ENCODE peak calls at places on chromosomes 4 and X, in six cellular contexts. G is HepG2, A is HL-60, Q is HCT116, Z is K562, W is SK-N-SH. X is an unnamed sample.

GRCh38 chr4:82848706-82849105 is 42.2 kb downstream of the SEC31A start:
- DNase-seq in G (no peak), A (no peak), Q (no peak), Z (no peak), W (no peak), X (no peak)

GRCh38 chrX:48938721-48939416 is 18.5 kb downstream of the OTUD5 start:
- DNase-seq in G (no peak), A (no peak), Q (no peak), Z (no peak), W (no peak), X (no peak)

GRCh38 chrX:45771560-45772340 is 571.1 kb upstream of the DIPK2B start:
- DNase-seq in G (no peak), A (no peak), Q (no peak), Z (no peak), W (no peak), X (no peak)

GRCh38 chr4:147831452-147832192 is 99.7 kb downstream of the ARHGAP10 start:
- DNase-seq in G (no peak), A (peak), Q (peak), Z (no peak), W (no peak), X (peak)

GRCh38 chrX:16870861-16871584 is 861 bp upstream of the RBBP7 start:
- DNase-seq in G (no peak), A (no peak), Q (no peak), Z (no peak), W (peak), X (no peak)

GRCh38 chrX:107324493-107325310 is 118.3 kb downstream of the DNAAF6 start:
- DNase-seq in G (no peak), A (no peak), Q (no peak), Z (peak), W (peak), X (no peak)

GRCh38 chrX:153673398-153674218 is at the start of gene PNCK:
- DNase-seq in G (no peak), A (no peak), Q (no peak), Z (peak), W (peak), X (no peak)

GRCh38 chr4:184802203-184803015 is 23.4 kb downstream of the ACSL1 start:
- DNase-seq in G (no peak), A (no peak), Q (no peak), Z (no peak), W (no peak), X (no peak)

GRCh38 chrX:49053223-49054072 is 5.4 kb upstream of the CCDC120 start:
- DNase-seq in G (peak), A (no peak), Q (no peak), Z (peak), W (peak), X (no peak)

GRCh38 chr4:128856246-128856645 is 46.7 kb downstream of the JADE1 start:
- DNase-seq in G (no peak), A (no peak), Q (no peak), Z (no peak), W (no peak), X (no peak)

GRCh38 chrX:123206222-123206621 is 22.1 kb downstream of the GRIA3 start:
- DNase-seq in G (no peak), A (no peak), Q (no peak), Z (no peak), W (no peak), X (no peak)

GRCh38 chr4:154757713-154758112 is 13.9 kb downstream of the LRAT start:
- DNase-seq in G (no peak), A (no peak), Q (no peak), Z (no peak), W (no peak), X (no peak)

GRCh38 chr4:156771171-156771837 is 200.3 kb downstream of the PDGFC start:
- DNase-seq in G (peak), A (no peak), Q (peak), Z (no peak), W (peak), X (no peak)

GRCh38 chrX:100328342-100328741 is 81.7 kb downstream of the PCDH19 start:
- DNase-seq in G (no peak), A (no peak), Q (no peak), Z (no peak), W (no peak), X (no peak)

GRCh38 chr4:42671431-42672194 is 14.7 kb upstream of the ATP8A1 start:
- DNase-seq in G (no peak), A (no peak), Q (no peak), Z (no peak), W (no peak), X (no peak)

GRCh38 chrX:105880491-105880890 is 58.2 kb downstream of the NRK start:
- DNase-seq in G (no peak), A (no peak), Q (no peak), Z (no peak), W (no peak), X (no peak)

GRCh38 chrX:105874790-105875189 is 52.5 kb downstream of the NRK start:
- DNase-seq in G (no peak), A (no peak), Q (no peak), Z (no peak), W (no peak), X (no peak)

GRCh38 chrX:105872921-105873320 is 50.6 kb downstream of the NRK start:
- DNase-seq in G (no peak), A (no peak), Q (no peak), Z (no peak), W (no peak), X (no peak)

GRCh38 chrX:105876658-105877057 is 54.3 kb downstream of the NRK start:
- DNase-seq in G (peak), A (no peak), Q (peak), Z (no peak), W (no peak), X (no peak)
- TF ChIP-seq REST in G (no peak), A (no peak), Q (no peak), Z (no peak), W (no peak), X (no peak)

GRCh38 chrX:68693481-68694410 is 46.3 kb downstream of the STARD8 start:
- DNase-seq in G (no peak), A (no peak), Q (no peak), Z (peak), W (peak), X (no peak)
- TF ChIP-seq POLR2AphosphoS5 in G (no peak), A (no peak), Q (no peak), Z (peak), W (no peak), X (no peak)

GRCh38 chr4:142352682-142353081 is 493.4 kb downstream of the INPP4B start:
- DNase-seq in G (no peak), A (no peak), Q (no peak), Z (no peak), W (no peak), X (no peak)

GRCh38 chr4:142351958-142352357 is 494.1 kb downstream of the INPP4B start:
- DNase-seq in G (no peak), A (no peak), Q (no peak), Z (no peak), W (no peak), X (no peak)

GRCh38 chr4:142354794-142355416 is 491.2 kb downstream of the INPP4B start:
- DNase-seq in G (no peak), A (no peak), Q (no peak), Z (no peak), W (no peak), X (no peak)

GRCh38 chr4:142354041-142354440 is 492.1 kb downstream of the INPP4B start:
- DNase-seq in G (no peak), A (no peak), Q (no peak), Z (no peak), W (no peak), X (no peak)

DNA sequence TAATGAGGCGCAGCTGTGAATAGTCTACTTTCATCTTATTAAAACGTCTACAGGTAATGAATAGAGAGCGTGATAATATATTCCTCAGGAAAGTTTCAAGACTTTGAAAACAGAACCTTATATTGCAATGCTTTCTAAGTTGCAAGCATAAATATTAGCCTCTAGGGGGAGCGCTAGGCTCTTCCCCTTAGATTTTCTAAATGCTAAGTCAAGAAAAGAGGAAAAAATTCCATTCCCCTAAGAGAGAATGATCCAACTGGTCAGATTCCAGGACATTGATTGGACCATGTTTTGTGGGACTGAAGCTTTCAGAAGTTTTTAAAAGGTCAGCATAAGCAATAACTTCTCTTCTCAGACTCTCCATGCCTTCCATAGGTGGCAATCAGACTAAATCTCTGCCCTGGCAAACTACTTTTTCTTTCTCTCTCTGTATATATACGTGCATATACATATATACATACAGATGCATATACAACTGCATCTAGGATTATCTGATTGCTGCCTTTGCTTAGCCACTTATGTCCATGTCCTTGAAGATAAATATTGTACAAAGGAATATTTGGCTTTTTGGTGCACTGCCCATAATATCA is 492.9 kb downstream of the INPP4B start:
- DNase-seq in G (peak), A (no peak), Q (peak), Z (no peak), W (no peak), X (no peak)
- TF ChIP-seq CTCF in G (peak), A (peak), Q (peak), Z (peak), W (peak), X (peak)

GRCh38 chr4:186699881-186700397 is 23.7 kb downstream of the FAT1 start:
- DNase-seq in G (no peak), A (no peak), Q (no peak), Z (no peak), W (no peak), X (no peak)

GRCh38 chr4:186700746-186701145 is 22.9 kb downstream of the FAT1 start:
- DNase-seq in G (no peak), A (no peak), Q (no peak), Z (no peak), W (no peak), X (no peak)

GRCh38 chr4:186702297-186702696 is 21.4 kb downstream of the FAT1 start:
- DNase-seq in G (peak), A (no peak), Q (no peak), Z (no peak), W (no peak), X (no peak)

GRCh38 chr4:186701788-186702187 is 21.9 kb downstream of the FAT1 start:
- DNase-seq in G (no peak), A (no peak), Q (no peak), Z (no peak), W (no peak), X (no peak)

DNA sequence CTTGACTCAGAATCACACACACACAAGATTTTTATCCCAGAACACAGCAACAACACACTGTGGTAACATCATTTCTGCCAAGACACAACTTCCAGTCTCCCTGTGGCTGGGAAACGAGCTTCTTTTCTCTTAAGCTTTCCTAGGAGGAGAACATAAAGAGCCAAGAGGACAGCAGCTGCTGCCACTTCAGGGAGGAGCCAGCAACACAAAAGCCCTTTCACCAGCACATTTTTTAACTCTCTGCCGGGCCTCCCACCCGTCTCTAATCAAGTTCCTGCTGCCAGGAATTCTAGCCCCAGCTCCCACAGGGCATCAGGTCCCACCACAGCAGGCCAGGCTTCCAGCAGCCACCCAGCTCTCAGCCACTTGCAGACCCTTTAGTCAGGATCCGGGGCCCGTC is 22.4 kb downstream of the FAT1 start:
- DNase-seq in G (peak), A (no peak), Q (no peak), Z (no peak), W (no peak), X (no peak)
- TF ChIP-seq REST in G (no peak), A (no peak), Q (no peak), Z (no peak), W (no peak), X (no peak)

GRCh38 chr4:2353222-2354107 is 65.0 kb downstream of the ZFYVE28 start:
- DNase-seq in G (no peak), A (no peak), Q (no peak), Z (no peak), W (peak), X (no peak)
- TF ChIP-seq POLR2AphosphoS5 in G (no peak), A (no peak), Q (no peak), Z (no peak), W (no peak), X (no peak)

DNA sequence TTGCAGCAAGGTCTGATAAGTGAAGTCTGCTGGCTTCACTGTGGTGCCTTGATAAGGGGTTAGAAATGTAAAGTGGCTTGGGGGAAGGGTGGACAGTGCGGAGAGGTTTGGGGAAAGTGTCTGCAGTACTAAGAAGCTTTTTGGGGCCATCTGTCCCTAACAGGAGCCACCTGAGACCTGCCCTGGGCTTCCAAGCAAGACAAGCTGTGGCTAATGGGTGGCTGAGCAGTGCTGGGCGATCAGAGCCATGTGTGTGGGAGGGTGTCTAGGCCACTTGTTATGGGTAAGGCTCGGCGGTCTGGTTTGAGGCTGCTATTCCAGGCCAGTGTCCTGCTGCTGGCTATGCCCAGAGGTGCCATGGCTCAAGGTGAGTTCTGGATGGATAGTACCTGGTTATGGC is 185.4 kb upstream of the MTMR8 start:
- DNase-seq in G (no peak), A (no peak), Q (no peak), Z (no peak), W (no peak), X (no peak)
- TF ChIP-seq CTCF in G (no peak), A (no peak), Q (no peak), Z (no peak), W (no peak), X (no peak)

GRCh38 chr4:76881375-76881774 is 16.6 kb downstream of the SOWAHB start:
- DNase-seq in G (no peak), A (no peak), Q (no peak), Z (no peak), W (no peak), X (no peak)
- TF ChIP-seq REST in G (no peak), A (no peak), Q (no peak), Z (no peak), W (no peak), X (no peak)

DNA sequence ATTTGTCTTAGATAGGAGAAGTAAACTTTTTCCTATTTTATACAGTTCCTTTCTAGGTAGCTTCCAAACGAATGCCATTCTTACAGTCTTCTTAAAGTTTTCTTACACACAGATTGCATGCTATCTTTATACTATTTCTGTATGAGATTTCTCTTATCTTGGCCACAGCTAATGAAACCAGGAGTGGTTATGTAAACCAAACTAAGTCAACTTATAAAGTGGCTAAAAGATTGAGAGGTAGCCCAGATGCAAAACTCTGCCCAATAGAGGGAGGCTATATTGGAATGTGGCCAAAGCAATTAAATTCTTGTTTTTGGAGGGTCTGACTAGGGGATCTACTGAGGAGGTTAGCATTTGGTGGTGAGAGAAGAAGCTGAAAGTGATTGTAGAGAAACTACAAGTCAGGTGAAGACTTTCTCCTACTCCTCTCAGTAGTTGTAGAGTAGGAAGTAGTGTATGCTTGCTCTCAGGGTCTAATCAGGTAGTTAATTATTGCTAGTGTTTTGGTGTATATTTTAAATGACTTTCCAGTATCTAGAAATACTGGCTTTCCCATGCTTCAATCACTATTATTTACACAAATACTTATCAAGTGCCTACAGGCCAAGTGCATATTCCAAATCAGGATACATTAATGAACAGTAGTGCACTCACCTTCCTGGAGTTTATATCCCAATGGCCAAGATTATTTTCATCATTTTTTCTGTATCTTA is 104.2 kb upstream of the HPGD start:
- DNase-seq in G (no peak), A (no peak), Q (no peak), Z (no peak), W (no peak), X (no peak)
- TF ChIP-seq POLR2AphosphoS5 in G (no peak), A (no peak), Q (no peak), Z (no peak), W (no peak), X (no peak)